ENCODE peak calls at places on chromosome 19, in four cellular contexts. O is dorsolateral prefrontal cortex, G is fibroblast of villous mesenchyme, N is cardiac muscle cell. K is an unnamed sample.

GRCh38 chr19:8498295-8498694 is 4.1 kb downstream of the PRAM1 start:
- DNase-seq in N (no peak), G (no peak), O (no peak), K (no peak)

GRCh38 chr19:57709616-57710015 is 612 bp upstream of the ZNF154 start:
- DNase-seq in O (no peak), G (no peak), N (no peak), K (no peak)

GRCh38 chr19:58274771-58275199 is 4.0 kb upstream of the ZNF8 start:
- DNase-seq in O (no peak), G (peak; percentile 73), N (no peak), K (no peak)

GRCh38 chr19:15469513-15470297 is 5.4 kb upstream of the RASAL3 start:
- DNase-seq in N (peak; percentile 49), O (no peak), G (no peak), K (no peak)

GRCh38 chr19:1837222-1837565 is 11.1 kb downstream of the REXO1 start:
- DNase-seq in G (no peak), O (no peak), N (no peak), K (no peak)

GRCh38 chr19:20503536-20503935 is 62.0 kb downstream of the ZNF737 start:
- DNase-seq in O (no peak), G (peak; percentile 8), N (peak; percentile 7), K (no peak)

GRCh38 chr19:35088514-35088913 is 27.1 kb upstream of the FXYD3 start:
- DNase-seq in G (peak; percentile 42), N (peak; percentile 76), O (peak; percentile 74), K (no peak)

GRCh38 chr19:16358456-16358855 is 33.8 kb downstream of the KLF2 start:
- DNase-seq in G (no peak), O (no peak), N (no peak), K (no peak)

GRCh38 chr19:18340990-18341868 is 831 bp downstream of the PGPEP1 start:
- DNase-seq in N (peak; percentile 43), O (peak; percentile 81), G (peak; percentile 28), K (peak; percentile 40)

GRCh38 chr19:33311326-33311682 is 9.0 kb upstream of the CEBPA start:
- DNase-seq in G (no peak), N (no peak), O (no peak), K (no peak)

GRCh38 chr19:30551271-30551670 is 179.1 kb downstream of the ZNF536 start:
- DNase-seq in G (no peak), N (no peak), O (no peak), K (no peak)

GRCh38 chr19:19618384-19619051 is at the start of gene PBX4:
- DNase-seq in O (peak; percentile 94), N (peak; percentile 94), G (peak; percentile 87), K (peak; percentile 99)

GRCh38 chr19:45123440-45123850 is 30.5 kb downstream of the PPP1R37 start:
- DNase-seq in O (no peak), G (no peak), N (no peak), K (no peak)

GRCh38 chr19:35349614-35350521 is 2.2 kb downstream of the FFAR1 start:
- DNase-seq in G (no peak), N (no peak), O (peak; percentile 35), K (no peak)

GRCh38 chr19:20244356-20244755 is 77.3 kb downstream of the ZNF486 start:
- DNase-seq in G (no peak), O (no peak), N (no peak), K (no peak)

GRCh38 chr19:29277107-29277506 is 64.2 kb upstream of the UQCRFS1 start:
- DNase-seq in G (no peak), O (no peak), N (peak; percentile 8), K (peak; percentile 18)

GRCh38 chr19:50239916-50240585 is 36.6 kb downstream of the MYH14 start:
- DNase-seq in O (no peak), G (no peak), N (no peak), K (no peak)

GRCh38 chr19:55086730-55087541 is 11.3 kb downstream of the EPS8L1 start:
- DNase-seq in G (peak; percentile 93), O (peak; percentile 77), N (peak; percentile 96), K (peak; percentile 98)

DNA sequence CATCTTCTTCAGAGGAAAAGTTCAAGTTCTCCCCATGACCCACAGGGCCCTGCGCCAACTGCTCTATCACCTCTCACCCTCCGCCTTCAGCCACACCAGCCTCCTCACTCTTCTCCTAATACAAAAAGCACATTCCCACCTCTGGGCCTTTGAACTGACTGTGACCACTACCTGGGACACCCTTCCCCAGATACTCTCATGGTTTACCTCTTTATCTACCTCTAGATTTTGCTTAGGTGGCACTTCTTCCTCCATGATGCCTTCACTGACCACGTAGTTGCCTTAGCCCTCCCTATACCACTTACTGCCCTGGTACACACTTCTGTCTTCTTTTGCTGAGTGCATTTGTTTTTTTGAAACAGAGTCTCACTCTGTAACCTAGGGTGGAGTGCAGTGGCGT is 3.9 kb upstream of the SYCE2 start:
- DNase-seq in G (no peak), N (no peak), O (no peak), K (no peak)
- TF ChIP-seq CTCF in G (no peak), N (no peak), O (no peak), K (no peak)

GRCh38 chr19:2983351-2984195 is 6.2 kb downstream of the TLE6 start:
- DNase-seq in O (peak; percentile 69), N (peak; percentile 90), G (peak; percentile 74), K (no peak)
- TF ChIP-seq CTCF in O (no peak), N (no peak), G (no peak), K (no peak)

DNA sequence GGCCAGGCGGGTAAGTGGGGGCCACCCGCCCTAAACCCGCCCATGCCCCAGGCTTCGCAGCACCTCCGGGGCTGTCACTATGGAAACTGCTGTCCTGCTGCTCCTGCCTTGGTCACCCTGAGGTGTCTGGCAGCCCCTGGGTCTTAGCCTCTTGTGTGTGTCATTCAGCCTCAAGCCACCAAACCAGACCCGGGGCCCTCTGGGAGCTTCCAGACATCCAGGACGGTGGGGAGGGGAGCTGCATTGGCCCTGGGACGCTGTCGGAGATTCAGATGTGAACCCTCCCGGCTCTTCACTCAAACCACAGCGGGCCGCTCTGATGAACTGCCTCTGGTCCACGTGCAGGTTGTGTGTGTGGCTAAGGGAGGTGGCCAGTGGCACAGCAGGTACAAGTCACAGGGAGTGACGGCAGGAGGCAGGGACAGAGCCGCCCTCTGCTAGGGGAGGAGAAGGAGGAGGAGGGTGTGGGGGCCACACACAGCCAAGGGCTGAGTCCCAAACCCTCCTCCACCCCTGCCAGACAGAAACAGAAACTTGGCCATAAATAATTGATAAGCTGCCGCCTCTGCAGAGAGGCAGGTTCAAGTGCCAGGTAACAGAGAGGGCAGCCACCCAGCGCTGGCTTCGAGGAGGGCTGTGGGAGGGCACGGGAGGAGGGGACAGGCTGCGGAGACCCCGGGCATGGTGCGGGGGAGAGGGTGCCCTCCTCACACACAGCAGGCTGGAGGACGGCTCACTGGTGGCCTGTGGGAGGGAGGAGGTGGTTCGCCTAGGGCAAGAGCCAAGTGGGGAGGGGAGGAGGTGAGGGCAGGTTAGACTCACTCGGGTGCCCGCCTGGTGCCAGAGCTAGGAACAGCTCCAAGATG is 8.0 kb downstream of the NANOS3 start:
- DNase-seq in G (no peak), O (no peak), N (no peak), K (no peak)
- TF ChIP-seq CTCF in G (no peak), O (no peak), N (no peak), K (no peak)

GRCh38 chr19:47414469-47414868 is 4.9 kb downstream of the MEIS3 start:
- DNase-seq in G (no peak), O (peak; percentile 72), N (no peak), K (peak; percentile 46)
- TF ChIP-seq CTCF in G (peak; percentile 5), O (peak; percentile 15), N (no peak), K (no peak)

GRCh38 chr19:41872775-41873647 is 4.1 kb upstream of the CD79A start:
- DNase-seq in N (peak; percentile 71), G (peak; percentile 50), O (peak; percentile 67), K (peak; percentile 79)
- TF ChIP-seq CTCF in N (peak; percentile 83), G (peak; percentile 76), O (peak; percentile 71), K (peak; percentile 66)